ENCODE peak calls at places on chromosomes 13 and 19, in nine cellular contexts. F is CD8-positive, alpha-beta T cell; V is epithelial cell of esophagus; B is astrocyte of the spinal cord; O is HFF-Myc; N is BJ; A is fibroblast of the aortic adventitia; S is heart right ventricle; H is cardiac muscle cell. Z is an unnamed sample.

GRCh38 chr19:16254851-16255408 is 57.2 kb downstream of the AP1M1 start:
- DNase-seq in F (no peak), V (no peak), B (no peak), O (no peak), N (no peak), A (no peak), S (no peak), H (no peak), Z (no peak)

GRCh38 chr13:76397413-76397812 is 488.8 kb downstream of the KCTD12 start:
- DNase-seq in F (no peak), V (no peak), B (no peak), O (no peak), N (no peak), A (no peak), S (no peak), H (no peak), Z (no peak)

GRCh38 chr19:28426902-28427232 is 786.1 kb downstream of the UQCRFS1 start:
- DNase-seq in F (no peak), V (no peak), B (peak; percentile 29), O (peak; percentile 20), N (peak; percentile 10), A (peak; percentile 60), S (no peak), H (no peak), Z (no peak)

GRCh38 chr13:60261432-60262351 is 98.0 kb upstream of the DIAPH3 start:
- DNase-seq in F (no peak), V (peak; percentile 14), B (no peak), O (no peak), N (no peak), A (no peak), S (no peak), H (peak; percentile 4), Z (no peak)

GRCh38 chr19:45469835-45470146 is 2.0 kb downstream of the FOSB start:
- DNase-seq in F (no peak), V (no peak), B (peak; percentile 51), O (no peak), N (no peak), A (no peak), S (no peak), H (peak; percentile 95), Z (no peak)

GRCh38 chr19:51258761-51259160 is 7.9 kb downstream of the SIGLECL1 start:
- DNase-seq in F (no peak), V (no peak), B (no peak), O (no peak), N (no peak), A (no peak), S (no peak), H (no peak), Z (no peak)

GRCh38 chr13:111897178-111897845 is 169.6 kb upstream of the SOX1 start:
- DNase-seq in F (no peak), V (no peak), B (no peak), O (no peak), N (no peak), A (no peak), S (no peak), H (no peak), Z (no peak)

GRCh38 chr19:50916069-50916468 is 4.9 kb upstream of the KLK4 start:
- DNase-seq in F (no peak), V (no peak), B (no peak), O (no peak), N (no peak), A (no peak), S (no peak), H (no peak), Z (no peak)

GRCh38 chr13:26758496-26759155 is 2.0 kb downstream of the GPR12 start:
- DNase-seq in F (no peak), V (no peak), B (no peak), O (no peak), N (no peak), A (no peak), S (no peak), H (no peak), Z (no peak)

GRCh38 chr13:79679334-79679733 is 198.4 kb downstream of the NDFIP2 start:
- DNase-seq in F (peak; percentile 3), V (peak; percentile 82), B (peak; percentile 77), O (peak; percentile 59), N (no peak), A (peak; percentile 85), S (peak; percentile 77), H (peak; percentile 92), Z (no peak)

GRCh38 chr19:57321164-57321563 is 892 bp downstream of the ZNF543 start:
- DNase-seq in F (no peak), V (no peak), B (no peak), O (no peak), N (no peak), A (no peak), S (no peak), H (no peak), Z (no peak)

GRCh38 chr13:40758811-40759210 is 12.2 kb downstream of the MRPS31 start:
- DNase-seq in F (no peak), V (no peak), B (no peak), O (no peak), N (no peak), A (no peak), S (no peak), H (no peak), Z (no peak)

GRCh38 chr13:40756042-40756441 is 14.9 kb downstream of the MRPS31 start:
- DNase-seq in F (no peak), V (no peak), B (no peak), O (no peak), N (no peak), A (no peak), S (no peak), H (no peak), Z (no peak)

GRCh38 chr13:40749327-40749726 is 21.7 kb downstream of the MRPS31 start:
- DNase-seq in F (no peak), V (no peak), B (no peak), O (no peak), N (no peak), A (peak; percentile 6), S (no peak), H (no peak), Z (no peak)

DNA sequence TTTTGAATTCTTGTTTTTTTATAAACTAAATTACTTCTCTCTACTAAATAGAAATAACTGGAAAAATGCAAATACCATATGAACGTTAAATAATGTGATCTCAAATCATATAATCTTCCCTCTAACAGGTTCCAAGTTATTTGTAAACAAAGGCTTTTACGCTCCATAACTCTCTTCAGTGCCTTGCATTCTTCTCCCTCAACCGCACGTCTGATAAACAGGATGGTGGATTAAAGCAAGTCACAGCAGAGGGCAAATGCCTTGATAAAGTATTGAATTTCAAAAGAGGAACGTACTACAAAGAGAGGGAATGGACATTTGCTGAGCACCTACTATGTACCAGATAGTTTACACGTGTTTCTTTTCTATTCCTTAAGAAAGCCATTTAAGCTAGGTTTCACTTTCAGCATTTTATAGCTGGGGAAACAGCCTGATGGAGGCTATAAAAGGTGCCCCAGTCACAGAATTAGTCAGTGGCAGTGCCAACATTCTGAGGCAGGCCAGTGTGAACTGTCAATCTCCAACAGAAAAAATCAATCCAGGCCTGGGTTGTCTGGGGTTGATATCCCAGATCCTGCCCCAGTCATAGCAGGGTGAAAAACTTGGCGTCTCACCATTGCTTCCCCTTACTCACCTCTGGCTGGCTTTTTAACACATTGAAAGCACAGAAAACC is 15.8 kb downstream of the MRPS31 start:
- DNase-seq in F (no peak), V (no peak), B (no peak), O (no peak), N (no peak), A (no peak), S (no peak), H (no peak), Z (no peak)
- H3K4me3 ChIP-seq in F (no peak overlapping the region), V (no peak overlapping the region), B (no peak overlapping the region), O (no peak overlapping the region), N (no peak overlapping the region), A (no peak overlapping the region), S (no peak overlapping the region), H (no peak overlapping the region), Z (no peak overlapping the region)

GRCh38 chr19:2724148-2724557 is 3.0 kb upstream of the DIRAS1 start:
- DNase-seq in F (no peak), V (no peak), B (no peak), O (no peak), N (no peak), A (no peak), S (no peak), H (no peak), Z (no peak)
- TF ChIP-seq CTCF in F (no peak), V (no peak), B (peak; percentile 6), O (no peak), N (peak; percentile 30), A (no peak), S (no peak), H (peak; percentile 5), Z (peak; percentile 23)

DNA sequence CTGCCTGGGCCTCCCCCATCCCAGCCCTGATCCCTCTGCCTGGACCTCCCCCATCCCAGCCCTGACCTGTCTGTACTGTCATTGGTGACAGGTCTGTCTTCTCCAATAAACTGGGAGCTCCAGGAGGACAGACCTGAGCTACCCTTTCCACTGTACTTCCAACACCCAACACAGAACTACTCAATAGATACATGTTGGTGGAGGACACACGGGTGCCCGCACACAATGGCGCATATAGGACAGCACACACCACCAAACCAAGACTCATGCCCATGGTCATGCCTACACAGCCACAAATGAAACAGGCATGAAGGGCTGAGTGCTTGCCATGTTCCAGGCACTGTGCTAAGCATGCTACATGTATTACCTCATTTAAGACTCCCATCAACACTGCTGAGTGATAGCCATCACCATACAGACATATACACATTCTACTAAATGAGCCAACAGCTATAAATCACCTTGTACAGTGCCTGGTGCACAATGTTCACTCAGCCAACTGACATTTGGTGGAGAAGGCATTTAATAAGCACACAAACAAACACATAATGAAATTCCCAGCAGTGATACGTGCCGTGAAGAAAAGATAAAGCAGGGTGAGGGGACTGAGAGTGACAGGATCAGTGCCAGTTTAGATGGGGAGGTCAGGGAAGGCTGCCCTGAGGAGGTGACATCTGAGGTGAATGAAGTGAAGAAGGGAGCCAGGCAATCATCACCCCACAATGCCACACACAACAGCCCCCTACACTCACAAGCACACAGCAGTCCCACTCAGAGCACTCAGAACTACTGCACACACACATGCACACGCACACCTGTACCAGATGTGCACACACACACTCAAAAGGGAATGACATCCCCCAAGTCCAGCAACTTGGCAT is 857 bp downstream of the POU2F2 start:
- DNase-seq in F (no peak), V (peak; percentile 27), B (no peak), O (no peak), N (no peak), A (no peak), S (no peak), H (no peak), Z (no peak)
- H3K4me3 ChIP-seq in F (peak overlapping the region; percentile 96), V (peak overlapping the region; percentile 35), B (peak overlapping the region; percentile 41), O (peak overlapping the region; percentile 56), N (peak overlapping the region; percentile 50), A (peak overlapping the region; percentile 48), S (no peak overlapping the region), H (no peak overlapping the region), Z (peak overlapping the region; percentile 68)

DNA sequence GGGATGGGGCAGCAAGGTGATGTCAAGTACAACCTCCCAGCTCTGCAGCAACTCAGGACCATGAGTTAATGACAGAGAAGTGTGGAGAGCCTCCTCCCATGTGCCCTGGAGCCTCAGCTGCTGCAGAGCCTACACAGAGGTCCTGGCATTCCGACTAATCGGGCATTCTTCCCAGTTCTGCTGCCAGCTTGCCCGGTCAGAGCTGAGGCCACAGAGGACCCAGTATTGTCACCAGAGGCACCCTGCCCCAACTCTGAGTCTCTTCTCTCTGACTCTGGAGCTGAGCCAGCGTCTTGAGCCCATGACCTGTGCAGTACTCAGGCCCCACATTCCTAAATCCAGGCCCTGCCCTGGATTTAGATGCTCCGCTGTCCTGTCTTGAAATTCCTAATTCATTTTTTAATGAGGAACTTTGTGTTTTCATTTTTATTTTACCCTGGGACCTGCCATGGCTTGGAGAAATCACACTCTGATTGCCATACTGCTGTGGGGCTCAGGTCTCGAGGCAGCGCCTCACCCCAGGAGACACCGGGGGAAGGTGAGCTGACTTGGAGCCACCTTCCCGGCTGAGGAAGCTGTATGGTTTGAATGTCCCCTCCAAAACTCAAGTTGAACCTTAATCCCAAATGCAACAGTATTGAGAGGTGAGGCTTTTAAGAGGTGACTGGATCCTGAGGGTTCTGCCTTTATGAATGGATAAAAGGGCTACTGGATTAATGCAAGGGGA is 144.9 kb upstream of the ZNF507 start:
- DNase-seq in F (no peak), V (no peak), B (no peak), O (no peak), N (no peak), A (no peak), S (peak; percentile 45), H (no peak), Z (no peak)
- TF ChIP-seq CTCF in F (no peak), V (no peak), B (no peak), O (no peak), N (no peak), A (no peak), S (no peak), H (no peak), Z (no peak)